ENCODE peak calls at places on chromosomes 5 and 9, in nine cellular contexts. O is tibial artery; V is HAP-1; C is mesenchymal stem cell; U is mammary epithelial cell; J is cardiac muscle cell; T is effector memory CD4-positive, alpha-beta T cell; A is lung; K is stomach. E is an unnamed sample. For H3K4me1, the result is how much of the 10 kb centered on the place peaks cover.

GRCh38 chr9:72665421-72665820 is 144.0 kb downstream of the TMC1 start:
- DNase-seq in O (no peak), V (no peak), C (no peak), U (peak), J (no peak), T (no peak), A (no peak), K (no peak), E (no peak)

GRCh38 chr9:137198748-137199276 is 1.7 kb downstream of the TPRN start:
- DNase-seq in O (no peak), V (no peak), C (no peak), U (no peak), J (no peak), T (no peak), A (no peak), K (peak), E (no peak)

GRCh38 chr9:107738789-107739188 is 249.2 kb upstream of the KLF4 start:
- DNase-seq in O (peak), V (no peak), C (no peak), U (no peak), J (no peak), T (no peak), A (no peak), K (no peak), E (no peak)

GRCh38 chr5:122183098-122183794 is 53.9 kb downstream of the ZNF474 start:
- DNase-seq in O (peak), V (peak), C (no peak), U (peak), J (no peak), T (no peak), A (peak), K (peak), E (peak)

GRCh38 chr9:17742065-17742464 is 163.2 kb downstream of the SH3GL2 start:
- DNase-seq in O (no peak), V (no peak), C (no peak), U (no peak), J (no peak), T (no peak), A (no peak), K (no peak), E (peak)

GRCh38 chr9:84170521-84171141 is 169.9 kb downstream of the SLC28A3 start:
- DNase-seq in O (peak), V (no peak), C (peak), U (peak), J (no peak), T (no peak), A (peak), K (peak), E (peak)

GRCh38 chr5:59069438-59070079 is 486.7 kb downstream of the RAB3C start:
- DNase-seq in O (peak), V (no peak), C (peak), U (peak), J (no peak), T (no peak), A (no peak), K (no peak), E (peak)

GRCh38 chr9:3835393-3835792 is 309.6 kb upstream of the RFX3 start:
- DNase-seq in O (no peak), V (peak), C (no peak), U (no peak), J (no peak), T (no peak), A (no peak), K (no peak), E (no peak)

GRCh38 chr9:136977223-136978072 is at the start of gene PTGDS:
- DNase-seq in O (no peak), V (no peak), C (peak), U (no peak), J (no peak), T (no peak), A (peak), K (no peak), E (no peak)

GRCh38 chr9:136662656-136663310 is at the start of gene EGFL7:
- DNase-seq in O (peak), V (no peak), C (no peak), U (no peak), J (no peak), T (no peak), A (no peak), K (no peak), E (no peak)

GRCh38 chr9:86115886-86116285 is 16.5 kb upstream of the GOLM1 start:
- DNase-seq in O (no peak), V (no peak), C (no peak), U (no peak), J (no peak), T (no peak), A (no peak), K (no peak), E (no peak)

GRCh38 chr9:4235951-4236804 is 63.7 kb downstream of the GLIS3 start:
- DNase-seq in O (no peak), V (peak), C (peak), U (peak), J (no peak), T (no peak), A (no peak), K (no peak), E (no peak)

GRCh38 chr5:140101179-140101578 is 12.7 kb upstream of the PURA start:
- DNase-seq in O (no peak), V (no peak), C (no peak), U (no peak), J (no peak), T (no peak), A (no peak), K (no peak), E (no peak)

GRCh38 chr5:137254153-137254552 is 245.0 kb downstream of the SPOCK1 start:
- DNase-seq in O (no peak), V (no peak), C (no peak), U (no peak), J (no peak), T (no peak), A (no peak), K (no peak), E (no peak)

GRCh38 chr9:73583590-73583989 is 431.9 kb downstream of the ANXA1 start:
- DNase-seq in O (no peak), V (no peak), C (no peak), U (peak), J (no peak), T (no peak), A (no peak), K (no peak), E (no peak)

GRCh38 chr5:51187953-51188591 is 195.2 kb upstream of the ISL1 start:
- DNase-seq in O (no peak), V (no peak), C (no peak), U (no peak), J (no peak), T (no peak), A (no peak), K (no peak), E (no peak)

GRCh38 chr9:125516381-125516960 is 190.5 kb downstream of the MAPKAP1 start:
- DNase-seq in O (no peak), V (no peak), C (no peak), U (no peak), J (no peak), T (no peak), A (no peak), K (no peak), E (no peak)

GRCh38 chr9:118331622-118332045 is 627.4 kb downstream of the TLR4 start:
- DNase-seq in O (no peak), V (no peak), C (peak), U (peak), J (no peak), T (no peak), A (no peak), K (no peak), E (no peak)

GRCh38 chr5:16726538-16726946 is 109.7 kb upstream of the RETREG1 start:
- DNase-seq in O (no peak), V (no peak), C (no peak), U (peak), J (no peak), T (no peak), A (no peak), K (no peak), E (peak)
- H3K4me1 ChIP-seq in O (under half), V (half or more), C (under half), U (under half), J (under half), T (under half), A (under half), K (under half), E (under half)

DNA sequence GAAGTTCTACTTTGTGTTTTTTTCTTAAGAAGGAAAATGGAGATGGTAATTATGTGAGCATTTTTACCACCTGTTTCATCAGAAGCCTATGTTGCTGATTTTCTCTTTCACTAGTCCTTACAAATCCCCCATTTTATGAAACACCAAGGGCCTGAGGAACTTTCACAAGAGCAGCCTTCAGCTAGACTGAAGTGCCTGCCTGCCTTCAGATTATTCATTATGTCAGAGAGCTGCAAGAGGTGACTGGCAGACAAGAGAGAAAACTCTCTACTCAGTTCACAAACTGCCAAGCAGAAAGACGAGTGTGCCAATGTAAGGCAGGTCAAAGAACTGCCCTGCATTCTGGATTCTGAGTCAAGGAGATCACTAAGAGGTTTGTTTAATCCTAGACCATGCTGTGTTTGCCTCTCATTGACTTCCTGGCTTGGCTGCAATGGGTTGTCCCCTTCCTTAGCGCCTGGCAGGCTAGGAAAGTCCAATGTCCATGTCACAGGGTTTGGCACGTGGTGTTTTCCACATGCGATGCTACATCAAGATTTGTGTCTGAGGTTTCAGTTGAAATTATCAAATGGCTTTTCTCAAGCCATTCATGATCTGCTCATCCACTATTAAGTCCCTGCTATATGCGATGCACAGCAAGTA is 143.3 kb downstream of the CDC42SE2 start:
- DNase-seq in O (no peak), V (no peak), C (no peak), U (no peak), J (peak), T (no peak), A (no peak), K (peak), E (no peak)
- H3K4me3 ChIP-seq in O (no peak), V (no peak), C (no peak), U (no peak), J (no peak), T (no peak), A (no peak), K (no peak), E (no peak)

GRCh38 chr5:124652892-124653441 is 93.5 kb downstream of the ZNF608 start:
- DNase-seq in O (no peak), V (no peak), C (peak), U (no peak), J (no peak), T (no peak), A (no peak), K (no peak), E (peak)

GRCh38 chr5:124655211-124655880 is 91.1 kb downstream of the ZNF608 start:
- DNase-seq in O (no peak), V (peak), C (no peak), U (no peak), J (no peak), T (no peak), A (no peak), K (no peak), E (no peak)

GRCh38 chr5:124652514-124652819 is 94.0 kb downstream of the ZNF608 start:
- DNase-seq in O (no peak), V (peak), C (peak), U (no peak), J (no peak), T (no peak), A (no peak), K (no peak), E (no peak)

GRCh38 chr5:124655943-124656459 is 90.4 kb downstream of the ZNF608 start:
- DNase-seq in O (no peak), V (no peak), C (peak), U (peak), J (no peak), T (no peak), A (peak), K (peak), E (peak)

DNA sequence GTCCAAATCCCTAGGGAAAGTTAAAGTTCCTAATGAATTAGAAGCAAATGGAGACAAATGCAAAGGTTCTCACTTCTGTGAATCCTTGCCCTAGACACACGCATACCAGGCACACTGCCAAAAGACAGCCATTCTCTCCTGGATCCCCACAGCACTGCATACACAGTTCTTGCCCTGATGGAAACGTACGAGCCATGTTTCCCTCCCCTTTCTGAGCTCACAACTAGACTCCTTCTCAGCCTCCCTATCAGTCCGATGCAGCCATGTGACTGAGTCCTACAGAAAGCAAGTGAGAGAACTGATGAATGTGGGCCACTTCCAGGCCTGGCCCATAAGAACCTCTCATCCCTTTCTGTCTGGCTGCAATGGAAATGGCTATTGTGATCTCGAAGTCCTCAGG is 92.0 kb downstream of the ZNF608 start:
- DNase-seq in O (no peak), V (no peak), C (no peak), U (no peak), J (no peak), T (no peak), A (no peak), K (no peak), E (no peak)
- H3K4me1 ChIP-seq in O (under half), V (under half), C (under half), U (half or more), J (half or more), T (under half), A (under half), K (half or more), E (half or more)

GRCh38 chr5:150409638-150410523 is 2.8 kb downstream of the CD74 start:
- DNase-seq in O (peak), V (peak), C (peak), U (peak), J (peak), T (peak), A (peak), K (peak), E (peak)
- H3K4me3 ChIP-seq in O (peak), V (no peak), C (peak), U (no peak), J (no peak), T (peak), A (peak), K (peak), E (no peak)

DNA sequence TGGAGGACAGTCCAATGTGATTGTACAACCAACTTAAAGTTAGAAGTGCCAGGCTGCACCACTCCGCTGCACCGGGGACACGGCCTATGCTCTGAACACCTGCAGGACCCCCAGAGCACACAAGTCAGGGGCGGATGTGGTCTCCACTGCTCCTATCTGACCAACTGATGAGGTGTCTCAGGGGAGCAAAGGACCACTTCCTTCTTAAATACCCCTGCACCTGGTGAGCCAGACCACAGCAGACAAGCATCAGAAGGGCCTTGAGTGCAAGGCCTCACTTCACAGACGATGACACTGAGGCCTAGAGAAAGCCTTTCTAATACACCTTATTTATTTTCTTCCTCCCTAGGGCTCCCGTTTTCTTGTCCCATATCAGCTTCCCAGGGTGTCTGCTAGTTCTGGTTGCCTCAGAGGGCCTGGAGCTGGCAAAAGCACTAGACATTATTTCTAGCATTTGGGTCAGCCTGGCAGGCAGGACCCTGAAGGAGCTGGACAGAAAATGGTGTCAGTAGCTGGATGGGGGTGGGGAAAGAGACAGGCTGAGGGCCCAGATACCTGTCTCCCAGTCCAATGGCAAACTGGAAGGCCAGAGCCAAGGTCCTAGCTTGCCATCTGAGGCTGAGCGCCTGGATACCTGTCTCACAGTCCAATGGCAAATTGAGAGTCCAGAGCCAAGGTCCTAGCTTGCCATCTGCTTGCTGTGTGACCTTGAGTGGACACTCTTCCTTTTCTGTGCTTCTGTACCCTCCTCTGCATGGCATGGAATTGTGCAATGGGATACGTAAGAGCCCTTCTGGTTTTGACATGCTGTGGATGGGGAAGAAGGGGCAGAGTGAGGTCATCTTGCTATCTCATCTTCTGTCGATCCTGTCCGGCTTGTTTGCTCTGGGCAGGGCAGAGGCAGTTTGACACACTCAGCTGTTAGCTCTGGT is 9.0 kb downstream of the CCDC69 start:
- DNase-seq in O (no peak), V (no peak), C (no peak), U (no peak), J (no peak), T (no peak), A (peak), K (no peak), E (no peak)
- H3K4me1 ChIP-seq in O (under half), V (under half), C (under half), U (under half), J (under half), T (half or more), A (under half), K (half or more), E (under half)

DNA sequence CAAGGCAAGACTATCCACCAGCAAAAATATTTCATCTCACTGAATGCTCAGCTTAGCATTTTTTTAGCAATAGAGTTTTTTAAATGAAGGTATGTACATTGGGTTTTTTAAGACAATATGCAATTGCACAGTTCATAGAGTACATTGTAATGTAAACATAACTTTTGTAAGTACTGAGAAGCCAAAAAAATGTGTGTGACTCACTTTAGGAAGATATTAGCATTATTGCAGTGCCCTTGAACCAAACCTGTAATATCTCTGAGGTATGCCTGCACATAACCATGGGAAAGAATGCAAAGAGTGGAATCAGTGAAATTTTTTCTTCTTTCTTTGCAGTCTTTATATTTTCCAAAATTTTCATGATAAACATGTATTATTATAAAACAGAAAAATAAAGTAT is 1533.3 kb upstream of the WWC1 start:
- DNase-seq in O (no peak), V (peak), C (peak), U (peak), J (no peak), T (no peak), A (no peak), K (no peak), E (peak)
- H3K4me3 ChIP-seq in O (no peak), V (no peak), C (no peak), U (no peak), J (no peak), T (no peak), A (no peak), K (no peak), E (no peak)

DNA sequence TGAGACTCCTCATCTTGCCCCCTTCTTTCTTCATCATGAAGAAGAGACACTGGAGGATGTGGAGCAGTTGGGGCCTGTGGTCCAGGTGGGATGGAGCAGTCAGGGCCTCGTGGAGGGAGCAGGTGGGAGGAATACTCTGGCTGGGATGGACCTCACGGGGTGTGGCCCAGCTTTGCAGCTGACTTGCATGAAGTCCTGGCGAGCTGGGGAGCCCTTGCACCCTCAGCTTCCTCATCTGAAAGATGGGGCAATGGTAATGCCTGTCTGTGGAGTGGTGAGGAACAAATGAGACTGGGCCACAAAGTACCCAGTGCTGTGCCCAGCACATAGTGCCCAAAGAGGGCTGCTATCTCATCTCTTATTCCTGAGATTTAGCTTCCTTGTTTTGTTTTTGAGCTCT is 91.5 kb downstream of the DAB2IP start:
- DNase-seq in O (no peak), V (no peak), C (no peak), U (no peak), J (no peak), T (no peak), A (no peak), K (no peak), E (no peak)
- H3K4me1 ChIP-seq in O (under half), V (under half), C (under half), U (half or more), J (under half), T (under half), A (under half), K (half or more), E (under half)

GRCh38 chr5:177432143-177432904 is 5.8 kb downstream of the GRK6 start:
- DNase-seq in O (no peak), V (no peak), C (no peak), U (no peak), J (no peak), T (no peak), A (no peak), K (no peak), E (no peak)
- H3K4me3 ChIP-seq in O (no peak), V (no peak), C (no peak), U (no peak), J (no peak), T (peak), A (no peak), K (peak), E (no peak)

DNA sequence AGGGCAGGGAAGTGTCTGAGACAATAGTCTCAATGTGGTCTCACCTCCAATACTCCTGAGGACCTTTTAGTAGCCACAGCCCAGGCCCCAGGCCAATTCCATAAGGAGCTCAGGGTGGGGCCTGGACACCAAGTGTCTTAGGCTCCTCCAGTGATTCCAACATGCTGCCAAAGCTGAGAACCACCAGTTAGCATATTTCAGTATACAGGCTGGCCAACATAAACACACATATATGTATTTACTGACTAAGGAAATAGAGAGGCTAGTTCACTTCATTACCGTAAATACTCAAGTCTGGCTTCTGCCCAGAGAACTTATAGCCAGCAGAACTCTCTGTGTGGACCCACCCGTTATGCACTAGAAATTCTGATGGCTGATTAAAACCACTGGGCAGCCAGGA is 24.1 kb downstream of the S1PR3 start:
- DNase-seq in O (no peak), V (no peak), C (no peak), U (no peak), J (no peak), T (no peak), A (no peak), K (no peak), E (no peak)
- H3K4me1 ChIP-seq in O (under half), V (under half), C (under half), U (under half), J (under half), T (under half), A (under half), K (under half), E (under half)